ENCODE peak calls at places on chromosome 14, in eight cellular contexts. Z is H1, K is tibial nerve, V is suprapubic skin, C is stomach, L is sigmoid colon, H is esophagus muscularis mucosa, U is K562. B is an unnamed sample.

GRCh38 chr14:59439256-59440015 is 25.7 kb downstream of the GPR135 start:
- DNase-seq in K (no peak), U (no peak), V (no peak), Z (no peak), L (no peak), C (no peak), H (no peak), B (no peak)

GRCh38 chr14:95507701-95508103 is 8.7 kb downstream of the SYNE3 start:
- DNase-seq in Z (no peak), U (no peak), V (peak), C (peak), L (no peak), K (no peak), H (no peak), B (no peak)

GRCh38 chr14:103738706-103739451 is 23.3 kb downstream of the ZFYVE21 start:
- DNase-seq in U (no peak), H (no peak), L (peak), C (no peak), V (no peak), Z (no peak), K (peak), B (no peak)

GRCh38 chr14:74765721-74766120 is 2.6 kb downstream of the YLPM1 start:
- DNase-seq in H (no peak), L (no peak), Z (no peak), U (no peak), K (no peak), V (no peak), C (no peak), B (no peak)

GRCh38 chr14:96170961-96171592 is 33.6 kb upstream of the BDKRB2 start:
- DNase-seq in C (no peak), U (no peak), Z (no peak), H (no peak), V (peak), L (peak), K (no peak), B (no peak)

GRCh38 chr14:68495101-68495637 is 297.7 kb downstream of the ZFP36L1 start:
- DNase-seq in U (no peak), V (no peak), L (no peak), Z (no peak), K (no peak), H (no peak), C (no peak), B (no peak)

GRCh38 chr14:52267501-52268190 is at the start of gene PTGDR:
- DNase-seq in H (no peak), K (no peak), Z (no peak), C (peak), L (no peak), U (no peak), V (no peak), B (peak)

GRCh38 chr14:76773956-76774355 is 12.7 kb downstream of the VASH1 start:
- DNase-seq in C (no peak), L (peak), Z (no peak), V (no peak), K (no peak), U (no peak), H (no peak), B (no peak)

GRCh38 chr14:106564058-106564643 is 1037.8 kb downstream of the TMEM121 start:
- DNase-seq in V (no peak), L (no peak), H (peak), Z (no peak), K (no peak), C (no peak), U (peak), B (no peak)

GRCh38 chr14:53167602-53168328 is 14.6 kb upstream of the DDHD1 start:
- DNase-seq in Z (no peak), V (no peak), C (no peak), L (no peak), U (no peak), H (no peak), K (no peak), B (no peak)

GRCh38 chr14:99258341-99258781 is 13.6 kb downstream of the BCL11B start:
- DNase-seq in C (no peak), V (no peak), U (no peak), H (no peak), L (no peak), K (no peak), Z (no peak), B (no peak)

GRCh38 chr14:97402279-97402678 is 605.1 kb downstream of the VRK1 start:
- DNase-seq in U (no peak), V (no peak), K (no peak), L (no peak), H (no peak), C (no peak), Z (no peak), B (no peak)

GRCh38 chr14:102848830-102849521 is 71.7 kb downstream of the TRAF3 start:
- DNase-seq in L (peak), K (no peak), V (no peak), H (no peak), U (peak), Z (no peak), C (peak), B (no peak)

GRCh38 chr14:92665699-92666110 is 82.7 kb downstream of the LGMN start:
- DNase-seq in V (no peak), U (no peak), C (no peak), Z (no peak), L (no peak), K (no peak), H (no peak), B (no peak)

GRCh38 chr14:102008891-102009290 is 44.5 kb downstream of the DYNC1H1 start:
- DNase-seq in H (no peak), V (no peak), K (no peak), U (no peak), L (no peak), Z (no peak), C (no peak), B (no peak)

GRCh38 chr14:64763801-64764511 is 59.7 kb downstream of the PLEKHG3 start:
- DNase-seq in C (no peak), K (no peak), U (no peak), L (no peak), H (no peak), V (no peak), Z (no peak), B (peak)

GRCh38 chr14:105364100-105364708 is 34.1 kb upstream of the TEX22 start:
- DNase-seq in V (no peak), H (no peak), L (no peak), C (peak), U (peak), K (no peak), Z (no peak), B (no peak)

GRCh38 chr14:90087433-90087832 is 25.6 kb downstream of the KCNK13 start:
- DNase-seq in L (peak), V (peak), C (no peak), H (peak), K (peak), U (no peak), Z (no peak), B (no peak)

GRCh38 chr14:35250319-35250718 is 41.9 kb upstream of the PSMA6 start:
- DNase-seq in H (no peak), C (no peak), Z (no peak), K (no peak), U (no peak), V (no peak), L (no peak), B (no peak)

GRCh38 chr14:103186894-103187586 is 63.8 kb downstream of the TNFAIP2 start:
- DNase-seq in C (no peak), U (no peak), V (no peak), K (no peak), Z (peak), L (peak), H (no peak), B (no peak)

GRCh38 chr14:91149462-91149861 is 35.6 kb downstream of the DGLUCY start:
- DNase-seq in V (no peak), H (no peak), C (peak), Z (no peak), U (peak), L (peak), K (peak), B (peak)

GRCh38 chr14:71138236-71139057 is 231.2 kb downstream of the PCNX1 start:
- DNase-seq in L (no peak), K (no peak), U (no peak), V (no peak), H (peak), C (no peak), Z (no peak), B (no peak)

GRCh38 chr14:41506552-41506951 is 100.1 kb upstream of the LRFN5 start:
- DNase-seq in K (no peak), V (no peak), H (no peak), C (no peak), U (no peak), Z (no peak), L (no peak), B (no peak)

GRCh38 chr14:41505491-41505890 is 101.2 kb upstream of the LRFN5 start:
- DNase-seq in C (no peak), U (no peak), V (no peak), H (no peak), L (no peak), Z (peak), K (no peak), B (no peak)
- TF ChIP-seq EP300 in C (no peak), U (no peak), V (no peak), H (no peak), L (no peak), Z (no peak), K (no peak), B (no peak)

DNA sequence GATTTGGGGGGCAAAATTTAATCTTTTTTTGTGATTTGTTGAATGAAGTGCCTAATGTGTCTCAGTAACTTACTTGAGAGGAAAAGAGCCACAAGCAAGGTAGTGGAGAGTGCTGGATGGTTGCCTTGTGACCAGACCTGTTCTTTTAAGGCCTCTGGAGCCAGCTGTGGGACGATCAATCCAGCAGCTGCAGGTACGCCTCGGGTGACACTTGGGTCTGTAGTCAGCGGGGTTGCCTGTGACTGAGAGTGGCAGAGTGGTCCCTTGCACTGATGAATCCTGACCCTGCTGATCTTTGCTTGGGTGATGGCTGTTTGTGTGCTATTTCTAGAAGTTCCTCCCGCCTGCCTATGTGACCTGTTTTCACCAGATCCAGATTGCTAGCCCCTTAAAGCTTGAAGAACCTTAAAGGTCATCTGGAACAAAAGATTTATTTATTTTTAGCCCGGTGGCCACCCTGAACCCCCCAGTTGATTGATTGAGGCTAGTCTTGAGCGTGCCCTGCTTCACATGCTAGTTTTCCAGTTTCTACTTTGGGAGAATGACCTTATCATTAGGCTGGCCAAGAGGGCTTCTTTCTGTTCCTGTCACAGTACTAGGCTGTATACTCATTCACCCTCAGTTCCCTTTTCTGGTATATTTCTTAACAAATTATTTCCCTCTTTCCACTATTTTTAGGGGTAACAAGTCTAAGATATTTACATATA is 23.2 kb downstream of the PRKCH start:
- DNase-seq in L (no peak), U (no peak), K (no peak), V (no peak), C (no peak), H (no peak), Z (no peak), B (no peak)
- TF ChIP-seq EP300 in L (no peak), U (no peak), K (no peak), V (no peak), C (no peak), H (no peak), Z (no peak), B (no peak)

DNA sequence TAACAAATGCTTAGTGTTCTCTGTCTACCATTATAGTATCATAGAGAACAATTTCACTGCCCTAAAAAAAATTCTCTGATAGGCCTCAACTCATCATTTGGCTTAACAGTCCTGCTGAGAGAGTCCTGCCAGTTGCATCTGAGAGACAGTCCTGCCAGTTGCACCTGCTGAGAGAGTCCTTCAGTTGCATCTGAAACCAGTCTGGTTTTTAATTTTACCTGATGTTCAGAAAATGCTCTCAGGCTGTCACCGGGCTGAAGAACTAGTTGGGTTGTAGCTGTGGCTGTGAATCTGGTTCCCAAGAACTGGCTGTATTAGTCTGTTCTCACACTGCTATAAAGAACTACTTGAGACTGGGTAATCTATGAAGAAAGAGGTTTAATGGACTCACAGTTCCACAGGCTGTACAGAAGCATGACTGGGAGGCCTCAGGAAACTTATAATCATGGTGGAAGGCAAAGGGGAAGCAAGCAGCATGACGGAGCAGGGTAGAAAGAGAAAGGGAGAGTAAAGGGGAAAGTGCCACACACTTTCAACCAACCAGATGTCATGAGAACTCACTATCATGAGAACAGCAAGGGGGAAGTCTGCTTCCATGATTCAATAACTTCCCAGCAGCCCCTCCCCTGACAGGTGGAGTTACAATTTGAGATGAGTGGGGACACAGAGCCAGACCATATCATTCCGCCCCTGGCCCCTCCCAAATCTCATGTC is 51.6 kb downstream of the PRKCH start:
- DNase-seq in Z (no peak), K (no peak), L (no peak), V (no peak), C (no peak), U (no peak), H (peak), B (no peak)
- TF ChIP-seq EP300 in Z (no peak), K (no peak), L (no peak), V (no peak), C (no peak), U (no peak), H (no peak), B (no peak)

DNA sequence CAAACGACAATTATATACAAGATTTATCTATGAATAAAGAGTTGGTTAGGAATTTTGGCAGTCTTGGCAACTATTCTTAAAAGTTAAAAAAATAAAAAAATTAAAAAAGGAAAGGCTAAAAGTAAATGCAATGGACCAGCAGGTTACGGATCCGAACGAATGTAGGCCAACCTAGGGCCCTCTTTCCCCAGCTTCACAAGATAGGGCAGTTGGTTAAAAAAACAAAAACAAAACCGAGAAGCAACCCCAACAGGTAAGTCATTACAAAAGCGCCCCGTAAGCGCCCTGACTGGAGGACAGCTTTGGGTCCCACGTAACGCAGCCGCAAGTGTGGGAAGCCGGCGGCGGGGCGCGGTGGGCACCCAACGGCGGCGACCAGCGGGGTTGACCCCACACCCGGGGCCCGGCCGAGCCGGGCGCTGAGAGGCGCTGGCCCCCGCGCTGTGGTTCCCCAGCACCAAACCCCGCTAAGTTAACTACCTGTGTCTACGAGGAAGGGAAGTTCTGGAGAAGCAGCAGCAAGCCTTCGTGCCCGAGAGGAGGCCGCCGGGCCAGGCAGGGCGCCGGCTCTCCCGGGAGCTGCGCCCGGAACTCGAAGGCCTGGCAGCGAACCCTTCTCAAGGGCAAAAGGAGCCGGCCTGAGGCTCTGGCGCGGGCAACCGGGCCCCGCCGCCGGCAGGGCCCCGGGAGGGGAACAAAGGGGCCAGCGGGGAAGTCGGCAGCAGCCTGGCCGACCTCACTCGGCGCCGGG is 882 bp downstream of the HECTD1 start:
- DNase-seq in Z (no peak), K (no peak), C (peak), L (peak), U (peak), H (no peak), V (peak), B (no peak)
- TF ChIP-seq EP300 in Z (no peak), K (no peak), C (no peak), L (no peak), U (no peak), H (no peak), V (no peak), B (no peak)

GRCh38 chr14:21313512-21313911 is 33.6 kb downstream of the RPGRIP1 start:
- DNase-seq in V (no peak), H (no peak), C (no peak), U (no peak), K (no peak), Z (no peak), L (no peak), B (no peak)
- TF ChIP-seq EP300 in V (no peak), H (no peak), C (no peak), U (no peak), K (no peak), Z (no peak), L (no peak), B (no peak)

GRCh38 chr14:22561661-22562579 is 27.1 kb downstream of the DAD1 start:
- DNase-seq in C (no peak), K (no peak), V (no peak), U (peak), Z (no peak), L (no peak), H (no peak), B (no peak)
- TF ChIP-seq EP300 in C (no peak), K (no peak), V (no peak), U (no peak), Z (no peak), L (no peak), H (no peak), B (no peak)

GRCh38 chr14:54282849-54283248 is 114.0 kb upstream of the CDKN3 start:
- DNase-seq in K (no peak), Z (no peak), H (no peak), V (no peak), L (no peak), U (no peak), C (no peak), B (no peak)

GRCh38 chr14:54275997-54276396 is 120.8 kb upstream of the CDKN3 start:
- DNase-seq in U (no peak), V (no peak), Z (no peak), L (no peak), K (no peak), H (no peak), C (no peak), B (no peak)

GRCh38 chr14:54278087-54278486 is 118.7 kb upstream of the CDKN3 start:
- DNase-seq in K (no peak), L (no peak), C (no peak), V (no peak), U (peak), H (no peak), Z (no peak), B (no peak)

DNA sequence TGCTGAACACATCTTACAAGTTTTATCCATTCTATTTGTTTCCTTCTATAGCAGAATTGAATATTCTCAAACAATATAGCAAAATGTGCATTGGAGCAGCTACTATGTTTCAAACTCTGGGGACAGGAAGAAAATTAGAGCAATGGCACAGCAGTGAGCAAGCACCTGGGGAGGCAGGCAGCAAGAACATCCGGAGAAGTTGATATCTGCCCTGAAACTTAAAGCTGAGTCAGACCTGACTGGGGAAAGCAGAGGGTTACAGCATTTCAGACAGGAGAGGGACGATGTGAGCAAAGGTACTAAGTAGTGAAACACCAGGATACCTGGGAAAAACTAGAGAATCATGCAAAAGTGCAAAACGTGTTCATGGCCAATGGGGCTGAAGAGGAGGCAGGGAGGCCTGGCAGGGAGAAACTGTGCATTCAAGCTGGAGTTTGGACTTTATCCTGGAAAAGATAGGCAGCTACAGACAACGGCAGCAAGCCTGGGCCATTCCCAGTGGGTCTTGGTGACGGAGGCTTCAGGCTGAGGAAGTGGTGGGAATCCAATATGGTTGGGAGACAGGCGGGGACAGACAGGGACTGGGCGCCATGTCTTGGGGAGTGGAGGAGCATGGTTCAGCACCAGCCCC is 118.0 kb upstream of the CDKN3 start:
- DNase-seq in U (no peak), H (no peak), Z (no peak), V (no peak), L (no peak), K (no peak), C (no peak), B (no peak)
- TF ChIP-seq EP300 in U (no peak), H (no peak), Z (no peak), V (no peak), L (no peak), K (no peak), C (no peak), B (no peak)

DNA sequence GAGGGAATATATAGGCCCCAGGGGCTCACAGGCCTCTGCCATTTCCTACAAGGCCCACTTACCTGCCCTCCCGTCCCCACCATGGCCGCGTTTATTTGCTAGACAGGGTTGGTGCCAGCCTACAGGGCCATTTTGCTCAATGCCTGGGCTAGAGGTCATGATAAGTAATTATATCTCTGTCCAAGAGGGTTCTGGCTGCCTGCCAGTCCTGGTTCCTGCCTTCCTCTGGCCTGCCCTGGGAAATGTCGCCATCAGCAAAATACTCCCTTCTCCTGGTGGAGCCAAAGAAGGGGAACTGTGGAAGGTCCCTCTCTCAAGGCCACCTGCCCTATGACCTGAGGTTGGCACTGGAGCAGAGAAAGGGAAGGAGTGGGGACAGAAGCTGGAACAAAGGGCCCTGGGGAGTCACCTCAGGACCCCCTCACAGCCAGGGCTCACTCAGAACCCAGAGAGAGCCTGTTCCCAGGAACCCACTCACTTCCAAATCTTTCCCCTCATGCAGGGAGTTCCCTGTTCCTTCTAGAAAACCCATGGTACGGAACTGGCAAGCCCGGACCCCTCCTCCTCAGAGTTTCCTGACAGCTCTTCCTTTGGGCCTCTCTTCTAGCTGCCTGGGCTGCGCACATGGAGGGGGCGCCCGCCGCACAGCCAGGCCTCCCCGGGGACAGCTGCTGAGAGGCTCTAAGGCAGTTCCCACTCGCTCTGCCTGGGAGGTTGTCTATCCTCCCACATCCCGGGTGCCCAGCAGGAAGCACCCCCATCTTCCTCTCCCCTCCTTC is 280.5 kb downstream of the DPF3 start:
- DNase-seq in L (no peak), H (peak), C (peak), U (no peak), Z (no peak), V (no peak), K (peak), B (peak)
- TF ChIP-seq EP300 in L (no peak), H (no peak), C (no peak), U (no peak), Z (no peak), V (no peak), K (no peak), B (no peak)